ENCODE peak calls at places on chromosomes 16 and 17, in six cellular contexts. One of them, this sample, is unnamed.

GRCh38 chr16:3171855-3172593 is 16.0 kb upstream of the OR1F1 start:
- DNase-seq in neural progenitor cell: peak
- DNase-seq in stomach: no peak
- DNase-seq in IMR-90: peak
- DNase-seq in tibial nerve: no peak
- DNase-seq in hepatocyte: no peak
- DNase-seq in this sample: no peak

GRCh38 chr17:8365143-8365542 is 11.4 kb downstream of the KRABD2 start:
- DNase-seq in hepatocyte: no peak
- DNase-seq in IMR-90: peak
- DNase-seq in tibial nerve: no peak
- DNase-seq in neural progenitor cell: no peak
- DNase-seq in stomach: no peak
- DNase-seq in this sample: no peak

GRCh38 chr17:42754782-42755181 is 6.2 kb upstream of the RAMP2 start:
- DNase-seq in hepatocyte: no peak
- DNase-seq in stomach: no peak
- DNase-seq in neural progenitor cell: no peak
- DNase-seq in IMR-90: peak
- DNase-seq in tibial nerve: peak
- DNase-seq in this sample: no peak

GRCh38 chr17:75138519-75138918 is 7.0 kb upstream of the NT5C start:
- DNase-seq in tibial nerve: no peak
- DNase-seq in IMR-90: peak
- DNase-seq in hepatocyte: no peak
- DNase-seq in neural progenitor cell: no peak
- DNase-seq in stomach: no peak
- DNase-seq in this sample: no peak

GRCh38 chr16:4787627-4788482 is at the start of gene SEPTIN12:
- DNase-seq in stomach: no peak
- DNase-seq in hepatocyte: no peak
- DNase-seq in tibial nerve: no peak
- DNase-seq in IMR-90: no peak
- DNase-seq in neural progenitor cell: no peak
- DNase-seq in this sample: no peak

GRCh38 chr17:42266918-42267766 is 9.0 kb downstream of the STAT5B start:
- DNase-seq in neural progenitor cell: no peak
- DNase-seq in tibial nerve: no peak
- DNase-seq in IMR-90: peak
- DNase-seq in hepatocyte: peak
- DNase-seq in stomach: no peak
- DNase-seq in this sample: no peak

GRCh38 chr17:48013876-48014602 is 23.6 kb downstream of the COPZ2 start:
- DNase-seq in IMR-90: no peak
- DNase-seq in stomach: no peak
- DNase-seq in neural progenitor cell: peak
- DNase-seq in hepatocyte: no peak
- DNase-seq in tibial nerve: no peak
- DNase-seq in this sample: no peak

GRCh38 chr16:47175152-47175551 is 31.4 kb upstream of the NETO2 start:
- DNase-seq in IMR-90: no peak
- DNase-seq in hepatocyte: no peak
- DNase-seq in stomach: no peak
- DNase-seq in neural progenitor cell: no peak
- DNase-seq in tibial nerve: no peak
- DNase-seq in this sample: no peak

GRCh38 chr17:40303706-40304450 is 5.1 kb upstream of the RARA start:
- DNase-seq in hepatocyte: peak
- DNase-seq in neural progenitor cell: no peak
- DNase-seq in IMR-90: peak
- DNase-seq in stomach: no peak
- DNase-seq in tibial nerve: no peak
- DNase-seq in this sample: no peak

GRCh38 chr16:62665269-62665668 is 629.0 kb upstream of the CDH8 start:
- DNase-seq in stomach: no peak
- DNase-seq in hepatocyte: no peak
- DNase-seq in tibial nerve: no peak
- DNase-seq in IMR-90: no peak
- DNase-seq in neural progenitor cell: peak
- DNase-seq in this sample: no peak

GRCh38 chr17:81923302-81924260 is 4.0 kb downstream of the MAFG start:
- DNase-seq in IMR-90: peak
- DNase-seq in neural progenitor cell: peak
- DNase-seq in stomach: peak
- DNase-seq in tibial nerve: peak
- DNase-seq in hepatocyte: peak
- DNase-seq in this sample: peak

GRCh38 chr17:62109924-62110323 is 44.8 kb upstream of the MED13 start:
- DNase-seq in IMR-90: no peak
- DNase-seq in neural progenitor cell: no peak
- DNase-seq in hepatocyte: no peak
- DNase-seq in tibial nerve: no peak
- DNase-seq in stomach: no peak
- DNase-seq in this sample: no peak

GRCh38 chr17:37674511-37674910 is 31.3 kb upstream of the DDX52 start:
- DNase-seq in tibial nerve: no peak
- DNase-seq in neural progenitor cell: no peak
- DNase-seq in IMR-90: no peak
- DNase-seq in hepatocyte: no peak
- DNase-seq in stomach: no peak
- DNase-seq in this sample: no peak

DNA sequence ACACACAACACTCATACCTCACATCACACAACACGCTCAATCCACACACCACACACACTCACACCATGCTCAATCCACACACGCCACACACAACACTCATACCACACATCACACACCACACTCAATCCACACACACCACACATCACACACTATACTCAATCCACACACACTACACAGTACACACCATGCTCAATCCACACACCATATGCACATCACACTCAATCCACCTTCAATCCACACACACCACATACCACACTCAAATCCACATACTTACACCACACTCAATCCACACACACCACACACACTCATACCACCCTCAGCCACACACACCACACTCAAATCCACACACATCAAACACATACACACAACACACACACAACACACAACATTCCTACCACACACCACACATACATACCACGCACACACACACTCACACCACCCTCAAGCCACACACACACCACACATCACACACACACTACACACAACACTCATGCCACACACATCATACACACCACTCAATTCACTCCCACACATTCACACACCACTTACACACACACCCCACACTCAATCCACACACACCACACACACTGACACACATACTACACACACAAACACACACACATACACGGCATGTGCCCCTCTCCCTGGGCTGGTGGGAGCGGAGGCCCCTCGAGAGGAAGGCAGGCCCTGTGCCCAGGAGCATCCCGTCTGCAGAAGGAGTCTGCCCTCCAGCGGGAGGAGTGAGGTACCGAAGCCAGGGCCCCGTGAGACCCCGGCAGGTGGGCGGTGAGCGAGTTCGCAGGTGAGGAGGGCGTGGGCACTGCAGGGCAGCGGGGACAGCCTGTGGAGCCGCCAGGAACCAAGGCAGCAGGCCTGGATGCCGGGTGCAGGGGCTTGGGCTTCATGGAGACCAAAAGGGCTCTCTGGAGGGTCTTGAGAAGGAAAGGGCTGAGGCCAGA is 33.1 kb upstream of the RPTOR start:
- DNase-seq in stomach: no peak
- DNase-seq in hepatocyte: no peak
- DNase-seq in neural progenitor cell: peak
- DNase-seq in tibial nerve: no peak
- DNase-seq in IMR-90: no peak
- DNase-seq in this sample: no peak
- TF ChIP-seq CTCF in stomach: no peak
- TF ChIP-seq CTCF in hepatocyte: peak
- TF ChIP-seq CTCF in neural progenitor cell: peak
- TF ChIP-seq CTCF in tibial nerve: no peak
- TF ChIP-seq CTCF in IMR-90: no peak
- TF ChIP-seq CTCF in this sample: no peak

GRCh38 chr17:58329808-58330543 is 1.4 kb upstream of the TSPOAP1 start:
- DNase-seq in IMR-90: no peak
- DNase-seq in neural progenitor cell: no peak
- DNase-seq in tibial nerve: no peak
- DNase-seq in stomach: no peak
- DNase-seq in hepatocyte: no peak
- DNase-seq in this sample: no peak
- H3K4me3 ChIP-seq in IMR-90: no peak
- H3K4me3 ChIP-seq in neural progenitor cell: no peak
- H3K4me3 ChIP-seq in tibial nerve: no peak
- H3K4me3 ChIP-seq in stomach: peak
- H3K4me3 ChIP-seq in hepatocyte: no peak
- H3K4me3 ChIP-seq in this sample: no peak

GRCh38 chr16:70696952-70697600 is 11.2 kb upstream of the MTSS2 start:
- DNase-seq in stomach: peak
- DNase-seq in neural progenitor cell: no peak
- DNase-seq in hepatocyte: no peak
- DNase-seq in tibial nerve: no peak
- DNase-seq in IMR-90: no peak
- DNase-seq in this sample: no peak

GRCh38 chr16:70694088-70694487 is 8.2 kb upstream of the MTSS2 start:
- DNase-seq in stomach: no peak
- DNase-seq in IMR-90: peak
- DNase-seq in tibial nerve: no peak
- DNase-seq in hepatocyte: no peak
- DNase-seq in neural progenitor cell: peak
- DNase-seq in this sample: no peak

GRCh38 chr16:70694517-70695218 is 8.8 kb upstream of the MTSS2 start:
- DNase-seq in hepatocyte: no peak
- DNase-seq in stomach: no peak
- DNase-seq in IMR-90: no peak
- DNase-seq in tibial nerve: no peak
- DNase-seq in neural progenitor cell: no peak
- DNase-seq in this sample: no peak

GRCh38 chr16:70696368-70696767 is 10.5 kb upstream of the MTSS2 start:
- DNase-seq in stomach: no peak
- DNase-seq in tibial nerve: no peak
- DNase-seq in hepatocyte: no peak
- DNase-seq in IMR-90: no peak
- DNase-seq in neural progenitor cell: no peak
- DNase-seq in this sample: no peak

GRCh38 chr16:70695351-70696070 is 9.7 kb upstream of the MTSS2 start:
- DNase-seq in IMR-90: no peak
- DNase-seq in tibial nerve: no peak
- DNase-seq in neural progenitor cell: peak
- DNase-seq in stomach: peak
- DNase-seq in hepatocyte: no peak
- DNase-seq in this sample: peak
- H3K27ac ChIP-seq in IMR-90: peak
- H3K27ac ChIP-seq in tibial nerve: no peak
- H3K27ac ChIP-seq in neural progenitor cell: no peak
- H3K27ac ChIP-seq in stomach: peak
- H3K27ac ChIP-seq in hepatocyte: no peak
- H3K27ac ChIP-seq in this sample: no peak

GRCh38 chr16:88955906-88956305 is 21.1 kb downstream of the CBFA2T3 start:
- DNase-seq in IMR-90: no peak
- DNase-seq in stomach: no peak
- DNase-seq in tibial nerve: no peak
- DNase-seq in hepatocyte: no peak
- DNase-seq in neural progenitor cell: no peak
- DNase-seq in this sample: no peak

GRCh38 chr16:88953003-88953690 is 23.9 kb downstream of the CBFA2T3 start:
- DNase-seq in tibial nerve: no peak
- DNase-seq in stomach: no peak
- DNase-seq in hepatocyte: no peak
- DNase-seq in IMR-90: no peak
- DNase-seq in neural progenitor cell: no peak
- DNase-seq in this sample: no peak

GRCh38 chr16:88951989-88952388 is 25.0 kb downstream of the CBFA2T3 start:
- DNase-seq in neural progenitor cell: no peak
- DNase-seq in tibial nerve: no peak
- DNase-seq in stomach: no peak
- DNase-seq in hepatocyte: no peak
- DNase-seq in IMR-90: no peak
- DNase-seq in this sample: no peak

GRCh38 chr16:88948781-88949490 is 28.1 kb downstream of the CBFA2T3 start:
- DNase-seq in stomach: no peak
- DNase-seq in tibial nerve: no peak
- DNase-seq in IMR-90: no peak
- DNase-seq in neural progenitor cell: no peak
- DNase-seq in hepatocyte: no peak
- DNase-seq in this sample: no peak

DNA sequence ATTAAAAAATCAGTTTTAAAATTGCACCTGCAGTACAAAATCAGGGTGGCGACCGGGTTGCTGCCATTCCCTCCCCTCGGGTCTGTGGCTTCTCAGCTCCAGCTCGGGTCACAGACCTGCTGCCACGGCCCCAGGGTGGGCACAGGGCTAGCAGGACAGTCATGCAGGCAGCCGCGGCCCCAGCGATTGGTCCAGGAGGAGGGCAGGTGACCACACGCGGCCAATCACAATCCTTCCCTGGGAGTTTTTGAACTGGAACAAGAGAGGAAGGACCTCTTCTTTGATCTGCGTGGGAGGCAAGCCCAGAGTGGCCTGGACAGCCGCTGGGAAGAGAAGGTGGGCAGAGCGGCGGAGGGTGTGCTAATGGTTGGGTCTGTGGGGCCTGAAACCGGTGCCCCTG is 25.5 kb downstream of the CBFA2T3 start:
- DNase-seq in IMR-90: no peak
- DNase-seq in neural progenitor cell: no peak
- DNase-seq in stomach: no peak
- DNase-seq in hepatocyte: no peak
- DNase-seq in tibial nerve: no peak
- DNase-seq in this sample: no peak
- TF ChIP-seq CTCF in IMR-90: no peak
- TF ChIP-seq CTCF in neural progenitor cell: no peak
- TF ChIP-seq CTCF in stomach: no peak
- TF ChIP-seq CTCF in hepatocyte: no peak
- TF ChIP-seq CTCF in tibial nerve: no peak
- TF ChIP-seq CTCF in this sample: no peak

GRCh38 chr16:86577314-86577971 is 906 bp upstream of the FOXL1 start:
- DNase-seq in hepatocyte: peak
- DNase-seq in stomach: no peak
- DNase-seq in neural progenitor cell: no peak
- DNase-seq in tibial nerve: no peak
- DNase-seq in IMR-90: peak
- DNase-seq in this sample: no peak
- H3K4me3 ChIP-seq in hepatocyte: no peak
- H3K4me3 ChIP-seq in stomach: no peak
- H3K4me3 ChIP-seq in neural progenitor cell: no peak
- H3K4me3 ChIP-seq in tibial nerve: no peak
- H3K4me3 ChIP-seq in IMR-90: peak
- H3K4me3 ChIP-seq in this sample: no peak

GRCh38 chr17:15659236-15659635 is 24.9 kb downstream of the TRIM16 start:
- DNase-seq in IMR-90: no peak
- DNase-seq in stomach: no peak
- DNase-seq in hepatocyte: no peak
- DNase-seq in tibial nerve: no peak
- DNase-seq in neural progenitor cell: no peak
- DNase-seq in this sample: no peak
- H3K27ac ChIP-seq in IMR-90: no peak
- H3K27ac ChIP-seq in stomach: peak
- H3K27ac ChIP-seq in hepatocyte: no peak
- H3K27ac ChIP-seq in tibial nerve: no peak
- H3K27ac ChIP-seq in neural progenitor cell: no peak
- H3K27ac ChIP-seq in this sample: no peak

DNA sequence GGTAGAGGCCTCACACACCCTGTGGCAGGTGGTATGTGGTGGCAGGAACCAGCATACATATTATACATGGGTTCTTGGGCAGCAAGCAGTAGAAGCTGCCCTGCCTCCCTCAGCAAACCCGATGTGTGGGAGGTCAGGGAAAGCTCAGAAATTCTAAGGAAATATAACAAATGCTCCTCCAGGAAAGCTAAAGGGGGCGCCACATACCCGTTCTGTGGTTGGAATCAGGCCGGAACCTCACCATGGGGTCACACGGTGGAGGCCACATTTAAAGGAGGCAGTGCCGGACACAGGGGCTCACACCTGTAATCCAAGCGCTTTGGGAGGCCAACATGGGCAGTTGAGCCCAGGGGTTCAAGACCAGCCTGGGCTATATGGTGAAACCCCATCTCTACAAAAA is 12.4 kb upstream of the KATNB1 start:
- DNase-seq in stomach: no peak
- DNase-seq in tibial nerve: no peak
- DNase-seq in IMR-90: no peak
- DNase-seq in hepatocyte: no peak
- DNase-seq in neural progenitor cell: peak
- DNase-seq in this sample: no peak
- TF ChIP-seq CTCF in stomach: no peak
- TF ChIP-seq CTCF in tibial nerve: no peak
- TF ChIP-seq CTCF in IMR-90: peak
- TF ChIP-seq CTCF in hepatocyte: peak
- TF ChIP-seq CTCF in neural progenitor cell: peak
- TF ChIP-seq CTCF in this sample: no peak